ENCODE peak calls at places on chromosome 18, in seven cellular contexts. E is GM12891, P is K562, X is GM12878, O is SK-N-SH, C is HepG2, V is H1. Q is an unnamed sample.

GRCh38 chr18:10149768-10150556 is 236.1 kb downstream of the VAPA start:
- DNase-seq in E (no peak), P (no peak), X (no peak), O (no peak), C (no peak), V (no peak), Q (no peak)

GRCh38 chr18:59787998-59788875 is 91.0 kb upstream of the CCBE1 start:
- DNase-seq in E (no peak), P (no peak), X (no peak), O (no peak), C (no peak), V (no peak), Q (no peak)

GRCh38 chr18:58017267-58017666 is 26.8 kb upstream of the NEDD4L start:
- DNase-seq in E (no peak), P (no peak), X (no peak), O (no peak), C (no peak), V (no peak), Q (no peak)

GRCh38 chr18:76518543-76519155 is 23.6 kb upstream of the ZNF516 start:
- DNase-seq in E (no peak), P (no peak), X (no peak), O (no peak), C (no peak), V (no peak), Q (no peak)

GRCh38 chr18:31278609-31279071 is 39.3 kb upstream of the DSG1 start:
- DNase-seq in E (no peak), P (no peak), X (no peak), O (no peak), C (peak), V (no peak), Q (no peak)

GRCh38 chr18:58228762-58229161 is 184.7 kb downstream of the NEDD4L start:
- DNase-seq in E (no peak), P (no peak), X (no peak), O (no peak), C (no peak), V (no peak), Q (no peak)

GRCh38 chr18:69220529-69220928 is 180.2 kb upstream of the DOK6 start:
- DNase-seq in E (no peak), P (no peak), X (no peak), O (no peak), C (peak), V (no peak), Q (no peak)

GRCh38 chr18:43758734-43759133 is 481.4 kb upstream of the SYT4 start:
- DNase-seq in E (no peak), P (no peak), X (no peak), O (no peak), C (no peak), V (no peak), Q (no peak)

GRCh38 chr18:11877497-11877896 is 26.3 kb downstream of the CHMP1B start:
- DNase-seq in E (no peak), P (no peak), X (no peak), O (no peak), C (no peak), V (no peak), Q (no peak)

GRCh38 chr18:3184275-3184963 is 35.3 kb downstream of the MYOM1 start:
- DNase-seq in E (no peak), P (no peak), X (no peak), O (no peak), C (no peak), V (no peak), Q (no peak)

GRCh38 chr18:58552057-58552461 is 76.8 kb downstream of the ALPK2 start:
- DNase-seq in E (no peak), P (no peak), X (peak), O (no peak), C (peak), V (no peak), Q (no peak)

GRCh38 chr18:6601241-6601640 is 128.3 kb upstream of the ARHGAP28 start:
- DNase-seq in E (no peak), P (no peak), X (no peak), O (no peak), C (no peak), V (no peak), Q (no peak)

GRCh38 chr18:27731211-27731610 is 445.7 kb downstream of the CDH2 start:
- DNase-seq in E (no peak), P (no peak), X (no peak), O (no peak), C (no peak), V (no peak), Q (no peak)

GRCh38 chr18:27735117-27735516 is 441.8 kb downstream of the CDH2 start:
- DNase-seq in E (no peak), P (no peak), X (no peak), O (no peak), C (no peak), V (no peak), Q (no peak)
- TF ChIP-seq TAF1 in E (no peak), P (no peak), X (no peak), O (no peak), C (no peak), V (no peak), Q (no peak)

GRCh38 chr18:25875574-25875973 is 214.8 kb downstream of the SS18 start:
- DNase-seq in E (no peak), P (no peak), X (no peak), O (no peak), C (no peak), V (no peak), Q (no peak)
- TF ChIP-seq TAF1 in E (no peak), P (no peak), X (no peak), O (no peak), C (no peak), V (no peak), Q (no peak)

DNA sequence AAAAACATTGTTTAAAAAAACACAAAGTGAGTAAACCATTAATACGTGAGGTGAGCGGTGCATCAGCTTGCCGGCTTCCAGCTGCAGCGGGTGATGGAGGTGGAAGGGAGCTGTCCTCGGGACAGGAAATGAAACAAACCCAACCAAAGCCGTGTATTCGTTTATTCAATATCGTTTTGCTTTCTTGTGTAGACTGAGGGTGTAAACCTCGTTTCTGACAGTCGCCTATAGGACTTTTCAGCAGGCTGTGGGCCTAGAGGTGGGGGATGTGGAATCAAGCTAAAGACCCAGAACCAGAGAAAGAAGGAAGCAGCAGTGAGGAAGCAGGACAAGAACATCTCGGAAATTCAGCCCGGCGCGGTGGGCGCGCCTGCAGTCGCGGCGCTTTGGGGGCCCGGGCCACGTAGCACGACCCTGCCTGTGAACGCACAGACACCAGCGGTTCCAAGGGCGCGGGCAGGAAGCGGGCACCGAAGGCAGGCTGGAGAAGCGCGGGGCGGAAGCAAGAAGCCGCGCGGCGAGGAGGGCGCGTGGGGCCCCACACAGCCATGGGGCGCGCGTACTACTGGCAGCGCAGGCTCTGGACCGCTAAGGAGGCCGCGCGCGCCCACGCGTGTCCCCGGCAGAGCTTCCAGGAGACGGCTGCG is 772 bp upstream of the ATP9B start:
- DNase-seq in E (no peak), P (no peak), X (peak), O (no peak), C (no peak), V (no peak), Q (no peak)
- TF ChIP-seq TAF1 in E (no peak), P (no peak), X (no peak), O (no peak), C (no peak), V (no peak), Q (no peak)

DNA sequence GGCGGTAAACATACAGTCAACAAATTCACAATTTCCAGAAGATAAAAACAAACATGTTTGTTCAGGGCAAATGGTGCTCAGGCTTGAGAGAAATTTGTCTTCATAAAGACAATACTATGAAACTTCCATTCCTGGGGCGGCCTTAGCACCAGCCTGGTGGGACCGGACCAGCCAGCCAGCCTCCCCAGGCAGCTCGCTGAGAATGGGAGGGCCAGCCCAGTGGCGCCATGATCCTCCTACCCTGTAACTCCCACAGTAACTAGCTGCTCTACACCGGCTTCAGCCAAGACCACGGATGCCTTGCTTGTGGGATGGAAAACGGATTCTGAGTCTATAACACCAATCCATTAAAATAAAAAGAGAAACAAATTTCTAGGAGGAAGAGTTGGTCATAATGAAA is 24.2 kb upstream of the FHOD3 start:
- DNase-seq in E (no peak), P (no peak), X (no peak), O (no peak), C (no peak), V (no peak), Q (no peak)
- TF ChIP-seq TAF1 in E (no peak), P (no peak), X (no peak), O (no peak), C (no peak), V (no peak), Q (no peak)